ENCODE peak calls at places on chromosomes 5 and 9, in four cellular contexts. M, T, A and P are unnamed samples.

GRCh38 chr5:28523887-28524637 is 1485.7 kb upstream of the CDH9 start:
- DNase-seq in M (no peak), A (peak), T (peak), P (no peak)

GRCh38 chr9:130935660-130936271 is 3.3 kb downstream of the FIBCD1 start:
- DNase-seq in A (no peak), M (no peak), T (no peak), P (no peak)

GRCh38 chr5:37871023-37871815 is 31.4 kb upstream of the GDNF start:
- DNase-seq in T (no peak), A (no peak), M (no peak), P (no peak)

GRCh38 chr5:64977779-64978178 is 209.0 kb downstream of the CWC27 start:
- DNase-seq in A (no peak), T (no peak), M (no peak), P (no peak)

GRCh38 chr9:88258587-88258986 is 120.3 kb upstream of the SPATA31C2 start:
- DNase-seq in A (no peak), T (peak), M (no peak), P (no peak)

GRCh38 chr9:91659529-91660294 is 236.1 kb upstream of the NFIL3 start:
- DNase-seq in M (no peak), T (peak), A (peak), P (no peak)

GRCh38 chr9:79220246-79220645 is 351.5 kb upstream of the TLE4 start:
- DNase-seq in M (no peak), A (no peak), T (no peak), P (no peak)

GRCh38 chr9:111118256-111118950 is 80.1 kb upstream of the LPAR1 start:
- DNase-seq in M (no peak), T (no peak), A (peak), P (no peak)

GRCh38 chr5:15031180-15031579 is 159.6 kb upstream of the ANKH start:
- DNase-seq in M (no peak), A (no peak), T (no peak), P (no peak)

GRCh38 chr9:94173632-94174031 is 85.5 kb upstream of the ZNF169 start:
- DNase-seq in M (no peak), A (no peak), T (no peak), P (peak)